ENCODE peak calls at places on chromosomes 1 and 21, in six cellular contexts. W is NCI-H1417, D is NCI-H1048, I is SK-N-SH, P is HT1080, F is pancreas. S is an unnamed sample.

GRCh38 chr1:180921891-180922636 is 9.4 kb downstream of the KIAA1614 start:
- DNase-seq in W (no peak), D (no peak), I (no peak), P (no peak), F (no peak), S (no peak)

GRCh38 chr1:54305906-54306514 is 100.2 kb downstream of the SSBP3 start:
- DNase-seq in W (no peak), D (no peak), I (no peak), P (no peak), F (no peak), S (no peak)

GRCh38 chr1:229788004-229788403 is 162.0 kb downstream of the URB2 start:
- DNase-seq in W (no peak), D (no peak), I (no peak), P (no peak), F (no peak), S (no peak)

GRCh38 chr1:81314497-81314896 is 486.2 kb upstream of the ADGRL2 start:
- DNase-seq in W (no peak), D (no peak), I (no peak), P (no peak), F (no peak), S (no peak)

GRCh38 chr1:187696092-187696491 is 867.3 kb downstream of the PLA2G4A start:
- DNase-seq in W (no peak), D (no peak), I (no peak), P (peak; percentile 52), F (no peak), S (no peak)

GRCh38 chr1:227445746-227446145 is 117.6 kb upstream of the ZNF678 start:
- DNase-seq in W (no peak), D (no peak), I (no peak), P (no peak), F (no peak), S (no peak)

GRCh38 chr1:209672705-209673630 is 2.2 kb upstream of the G0S2 start:
- DNase-seq in W (no peak), D (no peak), I (no peak), P (peak; percentile 81), F (no peak), S (no peak)

GRCh38 chr1:99756598-99756997 is 9.8 kb downstream of the FRRS1 start:
- DNase-seq in W (no peak), D (no peak), I (no peak), P (peak; percentile 20), F (no peak), S (no peak)

GRCh38 chr1:151502859-151503509 is 8.2 kb upstream of the CGN start:
- DNase-seq in W (no peak), D (no peak), I (no peak), P (no peak), F (no peak), S (no peak)

GRCh38 chr1:216075339-216075738 is 347.9 kb downstream of the USH2A start:
- DNase-seq in W (no peak), D (no peak), I (no peak), P (peak; percentile 40), F (no peak), S (no peak)

GRCh38 chr1:212858461-212859265 is 588 bp downstream of the FLVCR1 start:
- DNase-seq in W (peak; percentile 86), D (no peak), I (no peak), P (peak; percentile 24), F (peak; percentile 26), S (no peak)

GRCh38 chr21:30446969-30447368 is 6.9 kb downstream of the KRTAP15-1 start:
- DNase-seq in W (no peak), D (no peak), I (no peak), P (peak; percentile 1), F (no peak), S (no peak)

GRCh38 chr1:114718661-114719423 is 2.3 kb upstream of the NRAS start:
- DNase-seq in W (no peak), D (no peak), I (no peak), P (peak; percentile 55), F (no peak), S (no peak)

GRCh38 chr1:178399177-178399728 is 97.5 kb downstream of the CLEC20A start:
- DNase-seq in W (no peak), D (no peak), I (no peak), P (no peak), F (no peak), S (no peak)

GRCh38 chr1:144551543-144552424 is 40.9 kb upstream of the PPIAL4F start:
- DNase-seq in W (no peak), D (peak; percentile 90), I (peak; percentile 83), P (peak; percentile 99), F (peak; percentile 56), S (peak; percentile 64)

GRCh38 chr1:70353641-70354331 is 736 bp downstream of the ANKRD13C start:
- DNase-seq in W (no peak), D (no peak), I (no peak), P (peak; percentile 67), F (no peak), S (no peak)

GRCh38 chr1:76419603-76420002 is 345.1 kb downstream of the ST6GALNAC3 start:
- DNase-seq in W (no peak), D (no peak), I (no peak), P (no peak), F (no peak), S (no peak)

GRCh38 chr1:226938903-226939438 is 1.1 kb upstream of the COQ8A start:
- DNase-seq in W (peak; percentile 75), D (no peak), I (no peak), P (peak; percentile 66), F (no peak), S (no peak)

GRCh38 chr1:185464788-185465187 is 147.7 kb upstream of the IVNS1ABP start:
- DNase-seq in W (no peak), D (no peak), I (no peak), P (no peak), F (no peak), S (no peak)

GRCh38 chr1:10456079-10456478 is 6.2 kb downstream of the CORT start:
- DNase-seq in W (no peak), D (no peak), I (no peak), P (no peak), F (no peak), S (no peak)

GRCh38 chr1:220281159-220281574 is 8.9 kb upstream of the RAB3GAP2 start:
- DNase-seq in W (peak; percentile 25), D (no peak), I (peak; percentile 18), P (no peak), F (no peak), S (no peak)

GRCh38 chr1:92186081-92186480 is 31.6 kb upstream of the C1orf146 start:
- DNase-seq in W (no peak), D (no peak), I (no peak), P (no peak), F (no peak), S (no peak)

GRCh38 chr1:26291939-26292338 is 12.1 kb downstream of the SH3BGRL3 start:
- DNase-seq in W (no peak), D (no peak), I (no peak), P (no peak), F (no peak), S (no peak)

GRCh38 chr1:203051841-203052324 is 25.6 kb downstream of the PPFIA4 start:
- DNase-seq in W (peak; percentile 92), D (no peak), I (peak; percentile 87), P (no peak), F (no peak), S (no peak)

GRCh38 chr1:78214334-78214733 is 168.6 kb downstream of the GIPC2 start:
- DNase-seq in W (no peak), D (no peak), I (no peak), P (no peak), F (no peak), S (no peak)

GRCh38 chr1:156407344-156407743 is 38.3 kb downstream of the RHBG start:
- DNase-seq in W (peak; percentile 35), D (no peak), I (peak; percentile 59), P (no peak), F (no peak), S (no peak)

GRCh38 chr21:35138665-35139381 is 89.7 kb upstream of the RUNX1 start:
- DNase-seq in W (peak; percentile 29), D (no peak), I (no peak), P (peak; percentile 99), F (no peak), S (no peak)